ENCODE peak calls at places on chromosome 4, in five cellular contexts. E, N, K, L and I are unnamed samples. For H3K4me1 and H3K36me3, the result is how much of the 10 kb centered on the place peaks cover.

GRCh38 chr4:94453534-94453963 is 1.8 kb downstream of the PDLIM5 start:
- DNase-seq in E (peak), N (no peak), K (no peak), L (peak), I (peak)

GRCh38 chr4:2915789-2916188 is 47.4 kb downstream of the NOP14 start:
- DNase-seq in E (no peak), N (no peak), K (no peak), L (no peak), I (no peak)

GRCh38 chr4:76147454-76148141 is 599 bp downstream of the NUP54 start:
- DNase-seq in E (peak), N (peak), K (peak), L (peak), I (peak)

GRCh38 chr4:76300012-76300411 is 6.5 kb upstream of the STBD1 start:
- DNase-seq in E (no peak), N (no peak), K (no peak), L (no peak), I (no peak)

GRCh38 chr4:168408620-168409019 is 71.7 kb downstream of the DDX60L start:
- DNase-seq in E (peak), N (peak), K (no peak), L (peak), I (peak)

GRCh38 chr4:92305878-92306520 is 2.2 kb downstream of the GRID2 start:
- DNase-seq in E (peak), N (no peak), K (no peak), L (no peak), I (peak)

GRCh38 chr4:118270492-118270891 is 82.3 kb downstream of the PRSS12 start:
- DNase-seq in E (peak), N (peak), K (no peak), L (peak), I (peak)

GRCh38 chr4:8443801-8444200 is 3.2 kb downstream of the TRMT44 start:
- DNase-seq in E (no peak), N (no peak), K (no peak), L (no peak), I (no peak)

GRCh38 chr4:85051526-85051925 is 85.0 kb upstream of the WDFY3 start:
- DNase-seq in E (no peak), N (no peak), K (no peak), L (no peak), I (no peak)

GRCh38 chr4:183960021-183960420 is 54.9 kb downstream of the STOX2 start:
- DNase-seq in E (peak), N (peak), K (no peak), L (peak), I (peak)

GRCh38 chr4:166662266-166662843 is 571.9 kb downstream of the SPOCK3 start:
- DNase-seq in E (no peak), N (peak), K (no peak), L (no peak), I (no peak)

GRCh38 chr4:25538430-25538829 is 117.2 kb upstream of the SLC34A2 start:
- DNase-seq in E (no peak), N (no peak), K (no peak), L (no peak), I (no peak)

GRCh38 chr4:167032876-167033275 is 201.4 kb downstream of the SPOCK3 start:
- DNase-seq in E (peak), N (peak), K (no peak), L (no peak), I (peak)

GRCh38 chr4:25817059-25817681 is 45.6 kb downstream of the SEL1L3 start:
- DNase-seq in E (no peak), N (peak), K (no peak), L (peak), I (peak)

GRCh38 chr4:122827258-122827887 is 742 bp downstream of the FGF2 start:
- DNase-seq in E (peak), N (peak), K (peak), L (peak), I (peak)

DNA sequence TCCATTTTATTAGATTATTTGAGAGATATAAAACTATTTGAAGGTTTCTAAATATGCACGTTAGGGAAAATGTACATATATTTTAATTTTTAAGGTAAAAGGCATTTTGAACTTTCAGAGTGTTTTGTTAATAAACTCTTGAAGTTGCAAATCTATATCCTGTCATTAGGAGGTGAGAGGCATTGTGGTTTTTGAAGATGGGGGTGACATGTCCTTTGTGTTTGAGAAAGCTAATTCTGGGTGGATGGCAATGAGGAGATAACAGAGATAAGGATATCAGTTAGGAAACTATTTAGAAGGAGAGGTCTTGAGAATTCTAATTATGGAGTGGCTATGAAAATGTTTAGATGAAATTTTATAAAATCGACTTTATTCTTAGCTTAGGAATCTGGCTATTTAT is 6.1 kb downstream of the STIM2 start:
- DNase-seq in E (no peak), N (no peak), K (no peak), L (no peak), I (no peak)
- H3K4me1 ChIP-seq in E (under half), N (under half), K (under half), L (under half), I (under half)

DNA sequence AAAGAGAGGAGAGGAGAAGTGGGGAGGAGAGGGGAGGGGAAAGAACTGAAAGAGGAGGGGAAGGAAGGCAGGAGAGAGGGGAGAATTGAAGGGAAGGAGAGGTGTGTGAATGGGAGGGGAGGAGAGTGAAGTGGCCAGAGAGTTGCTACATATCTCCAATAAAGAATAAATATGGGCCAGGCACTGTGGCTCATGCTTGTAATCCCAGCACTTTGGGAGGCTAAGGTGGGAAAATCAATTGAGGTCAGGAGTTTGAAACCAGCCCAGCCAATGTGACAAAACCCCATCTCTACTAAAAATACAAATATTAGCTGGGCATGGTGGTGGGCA is 482.4 kb downstream of the NAF1 start:
- DNase-seq in E (no peak), N (no peak), K (no peak), L (no peak), I (no peak)
- H3K36me3 ChIP-seq in E (under half), N (under half), K (under half), L (under half), I (under half)

GRCh38 chr4:88275949-88276515 is 8.3 kb downstream of the PPM1K start:
- DNase-seq in E (no peak), N (no peak), K (no peak), L (no peak), I (peak)

GRCh38 chr4:88277711-88278025 is 6.7 kb downstream of the PPM1K start:
- DNase-seq in E (no peak), N (no peak), K (no peak), L (no peak), I (no peak)

GRCh38 chr4:88276952-88277710 is 7.2 kb downstream of the PPM1K start:
- DNase-seq in E (no peak), N (no peak), K (no peak), L (no peak), I (no peak)

GRCh38 chr4:88283661-88284377 is 542 bp downstream of the PPM1K start:
- DNase-seq in E (peak), N (peak), K (peak), L (peak), I (peak)

GRCh38 chr4:88280228-88280795 is 4.0 kb downstream of the PPM1K start:
- DNase-seq in E (no peak), N (no peak), K (no peak), L (no peak), I (no peak)
- H3K4me1 ChIP-seq in E (under half), N (under half), K (under half), L (under half), I (under half)

GRCh38 chr4:149690726-149691125 is 124.9 kb downstream of the IQCM start:
- DNase-seq in E (no peak), N (no peak), K (no peak), L (no peak), I (no peak)
- H3K36me3 ChIP-seq in E (under half), N (under half), K (under half), L (under half), I (under half)

GRCh38 chr4:26862381-26862915 is 1.8 kb downstream of the STIM2 start:
- DNase-seq in E (peak), N (peak), K (no peak), L (peak), I (no peak)
- H3K4me1 ChIP-seq in E (under half), N (under half), K (under half), L (under half), I (under half)

GRCh38 chr4:129603241-129603931 is 507.4 kb downstream of the C4orf33 start:
- DNase-seq in E (no peak), N (no peak), K (no peak), L (no peak), I (no peak)

GRCh38 chr4:129604632-129605031 is 508.7 kb downstream of the C4orf33 start:
- DNase-seq in E (no peak), N (no peak), K (no peak), L (no peak), I (no peak)

GRCh38 chr4:129602447-129602846 is 506.5 kb downstream of the C4orf33 start:
- DNase-seq in E (no peak), N (no peak), K (no peak), L (no peak), I (no peak)

GRCh38 chr4:129598582-129598981 is 502.6 kb downstream of the C4orf33 start:
- DNase-seq in E (no peak), N (no peak), K (no peak), L (no peak), I (no peak)

DNA sequence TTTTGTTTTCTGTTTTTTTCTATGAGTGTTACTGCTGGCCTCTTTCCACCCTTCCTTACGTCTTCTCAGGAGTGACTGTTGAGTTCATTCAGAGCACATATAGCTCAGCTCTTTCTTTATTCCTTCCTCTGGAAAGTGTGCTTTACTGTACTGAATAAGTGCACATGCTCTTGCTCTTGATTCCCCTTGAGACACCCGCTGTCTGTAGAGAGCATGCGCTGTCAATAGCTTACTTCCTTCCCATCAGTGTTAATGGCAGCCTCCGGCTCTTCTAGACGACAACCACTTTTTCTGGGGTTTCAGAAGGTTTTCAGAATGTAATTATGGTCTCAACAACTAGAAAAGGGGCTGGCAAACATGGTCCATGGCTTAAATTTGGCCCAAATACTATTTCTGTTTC is 504.9 kb downstream of the C4orf33 start:
- DNase-seq in E (no peak), N (no peak), K (no peak), L (no peak), I (no peak)
- H3K36me3 ChIP-seq in E (under half), N (under half), K (under half), L (under half), I (under half)

DNA sequence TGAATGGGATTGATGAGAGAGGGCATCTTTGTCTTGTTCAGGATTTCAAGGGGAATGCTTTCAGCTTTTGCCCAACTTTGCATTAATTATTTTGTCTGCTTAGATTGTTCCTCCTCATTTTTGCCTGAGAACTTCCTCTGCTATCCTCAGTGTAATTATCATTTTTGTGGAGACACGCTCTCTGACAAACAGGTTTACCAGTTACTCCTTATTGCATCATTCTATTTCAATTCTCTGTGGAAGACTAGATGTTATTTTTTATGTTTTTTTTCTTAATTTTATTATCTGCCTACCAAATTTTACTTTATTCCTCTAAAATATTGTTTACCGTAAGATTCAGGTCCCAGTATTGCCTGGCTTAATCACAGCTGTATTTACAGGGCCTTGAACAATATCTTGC is 349.2 kb downstream of the ADGRL3 start:
- DNase-seq in E (no peak), N (no peak), K (no peak), L (no peak), I (no peak)
- H3K4me1 ChIP-seq in E (under half), N (under half), K (under half), L (under half), I (under half)

DNA sequence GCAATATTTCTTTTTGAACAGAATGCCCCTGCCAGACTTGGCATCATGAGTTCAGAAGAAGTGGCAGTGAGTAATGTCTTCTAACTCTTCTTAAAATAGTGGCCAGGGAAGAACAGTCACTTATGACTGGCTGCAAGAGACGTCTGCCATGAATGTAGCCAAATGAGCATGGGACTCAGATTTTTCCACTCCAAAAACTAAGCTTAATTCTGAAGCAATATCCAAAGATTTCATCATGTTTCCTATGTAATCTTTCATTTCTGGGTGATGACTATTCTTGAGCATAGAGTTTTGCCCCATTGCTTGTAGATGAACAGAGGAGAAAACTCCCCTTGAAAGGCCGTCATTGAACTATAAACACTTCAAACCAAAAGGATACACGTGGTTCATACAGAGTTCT is 11.8 kb downstream of the AMBN start:
- DNase-seq in E (peak), N (no peak), K (no peak), L (peak), I (no peak)
- H3K36me3 ChIP-seq in E (under half), N (under half), K (under half), L (under half), I (under half)